ENCODE peak calls at places on chromosomes 12 and 14, in ten cellular contexts. G is A549, J is neural progenitor cell, F is heart right ventricle, M is fibroblast of pulmonary artery, U is tibial artery, Z is IMR-90, L is psoas muscle, B is pancreas, D is upper lobe of left lung. X is an unnamed sample.

GRCh38 chr12:20368653-20369163 is 371 bp downstream of the PDE3A start:
- DNase-seq in G (peak; percentile 40), J (peak; percentile 76), F (peak; percentile 31), M (peak; percentile 56), U (peak; percentile 74), Z (peak; percentile 37), L (peak; percentile 33), B (peak; percentile 64), D (no peak), X (no peak)

GRCh38 chr12:116384629-116385485 is 107.4 kb upstream of the MED13L start:
- DNase-seq in G (peak; percentile 42), J (no peak), F (no peak), M (peak; percentile 68), U (no peak), Z (peak; percentile 76), L (no peak), B (no peak), D (peak; percentile 31), X (no peak)

GRCh38 chr12:68177562-68177961 is 18.0 kb upstream of the IFNG start:
- DNase-seq in G (no peak), J (peak; percentile 13), F (no peak), M (no peak), U (no peak), Z (no peak), L (no peak), B (no peak), D (no peak), X (no peak)

GRCh38 chr12:24898185-24898584 is 50.7 kb downstream of the BCAT1 start:
- DNase-seq in G (no peak), J (no peak), F (no peak), M (peak; percentile 81), U (no peak), Z (no peak), L (no peak), B (no peak), D (no peak), X (no peak)

GRCh38 chr12:22624573-22624907 is 431 bp upstream of the ETNK1 start:
- DNase-seq in G (no peak), J (no peak), F (no peak), M (no peak), U (no peak), Z (no peak), L (no peak), B (no peak), D (no peak), X (no peak)

GRCh38 chr12:92929957-92930356 is 862 bp upstream of the EEA1 start:
- DNase-seq in G (peak; percentile 7), J (no peak), F (no peak), M (no peak), U (no peak), Z (no peak), L (no peak), B (no peak), D (no peak), X (no peak)

GRCh38 chr12:58873496-58873895 is 46.8 kb downstream of the LRIG3 start:
- DNase-seq in G (no peak), J (no peak), F (no peak), M (no peak), U (no peak), Z (no peak), L (no peak), B (no peak), D (no peak), X (peak; percentile 87)

GRCh38 chr12:12034344-12034743 is 36.4 kb upstream of the BCL2L14 start:
- DNase-seq in G (no peak), J (no peak), F (no peak), M (no peak), U (no peak), Z (no peak), L (no peak), B (no peak), D (no peak), X (no peak)

GRCh38 chr12:62860501-62861156 is 74.3 kb downstream of the PPM1H start:
- DNase-seq in G (no peak), J (no peak), F (no peak), M (peak; percentile 43), U (no peak), Z (peak; percentile 43), L (no peak), B (no peak), D (no peak), X (no peak)

GRCh38 chr14:101508948-101509729 is 52.2 kb upstream of the DIO3 start:
- DNase-seq in G (no peak), J (no peak), F (no peak), M (no peak), U (peak; percentile 63), Z (no peak), L (no peak), B (peak; percentile 35), D (peak; percentile 14), X (no peak)

GRCh38 chr12:94686834-94687628 is 36.7 kb upstream of the TMCC3 start:
- DNase-seq in G (no peak), J (no peak), F (no peak), M (peak; percentile 9), U (no peak), Z (no peak), L (no peak), B (no peak), D (no peak), X (no peak)

GRCh38 chr12:94694732-94695131 is 44.4 kb upstream of the TMCC3 start:
- DNase-seq in G (no peak), J (no peak), F (no peak), M (no peak), U (no peak), Z (no peak), L (no peak), B (no peak), D (no peak), X (no peak)

GRCh38 chr12:94689002-94689645 is 38.8 kb upstream of the TMCC3 start:
- DNase-seq in G (no peak), J (no peak), F (no peak), M (peak; percentile 76), U (no peak), Z (peak; percentile 27), L (no peak), B (no peak), D (no peak), X (no peak)

GRCh38 chr12:94690199-94690695 is 39.9 kb upstream of the TMCC3 start:
- DNase-seq in G (no peak), J (no peak), F (no peak), M (peak; percentile 78), U (no peak), Z (no peak), L (no peak), B (no peak), D (no peak), X (no peak)

DNA sequence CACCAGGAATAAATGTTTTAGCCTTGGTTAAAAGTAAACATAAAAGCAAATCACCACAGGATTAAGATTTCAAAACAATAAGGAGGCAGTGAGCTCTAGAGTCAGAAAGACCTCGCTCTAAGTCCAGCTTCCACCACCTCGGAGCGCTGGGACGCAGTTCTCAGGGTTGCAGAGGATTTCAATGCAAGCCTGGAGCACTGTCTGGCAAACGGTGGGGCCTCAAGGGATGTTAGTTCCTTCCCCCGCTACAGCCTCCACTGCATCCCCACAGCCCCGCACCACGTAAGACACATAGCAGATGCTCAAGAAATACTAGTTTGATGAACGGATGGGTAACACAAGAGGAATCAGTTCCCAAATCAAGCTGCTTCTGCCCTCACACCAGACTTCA is 39.3 kb upstream of the TMCC3 start:
- DNase-seq in G (no peak), J (no peak), F (no peak), M (peak; percentile 26), U (no peak), Z (no peak), L (peak; percentile 25), B (no peak), D (no peak), X (no peak)
- H3K4me3 ChIP-seq in G (no peak overlapping the region), J (no peak overlapping the region), F (no peak overlapping the region), M (peak overlapping the region; percentile 15), U (peak overlapping the region; percentile 26), Z (no peak overlapping the region), L (peak overlapping the region; percentile 29), B (no peak overlapping the region), D (no peak overlapping the region), X (no peak overlapping the region)

DNA sequence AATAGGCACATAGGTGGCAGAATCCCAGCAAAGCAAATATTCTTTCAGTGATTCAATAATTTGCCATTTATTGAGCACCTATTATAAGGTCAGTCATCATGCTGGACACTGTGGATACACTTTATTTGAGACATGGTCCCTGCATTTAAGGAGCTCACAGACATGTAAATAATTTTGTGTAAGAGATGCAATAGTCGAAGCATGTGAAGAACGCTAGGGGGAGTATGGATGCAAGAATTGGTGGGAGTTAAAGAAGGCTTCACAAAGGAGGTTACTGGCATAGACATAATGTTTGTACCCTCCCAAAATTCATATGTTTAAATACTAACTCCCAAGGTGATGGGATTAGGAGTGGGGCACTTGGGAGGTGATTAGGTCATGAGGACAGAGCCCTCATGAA is 260.6 kb upstream of the GARIN6 start:
- DNase-seq in G (peak; percentile 69), J (peak; percentile 65), F (no peak), M (peak; percentile 29), U (no peak), Z (peak; percentile 8), L (no peak), B (no peak), D (no peak), X (peak; percentile 5)
- TF ChIP-seq CTCF in G (peak; percentile 57), J (peak; percentile 76), F (no peak), M (peak; percentile 41), U (no peak), Z (peak; percentile 48), L (no peak), B (no peak), D (no peak), X (peak; percentile 57)

DNA sequence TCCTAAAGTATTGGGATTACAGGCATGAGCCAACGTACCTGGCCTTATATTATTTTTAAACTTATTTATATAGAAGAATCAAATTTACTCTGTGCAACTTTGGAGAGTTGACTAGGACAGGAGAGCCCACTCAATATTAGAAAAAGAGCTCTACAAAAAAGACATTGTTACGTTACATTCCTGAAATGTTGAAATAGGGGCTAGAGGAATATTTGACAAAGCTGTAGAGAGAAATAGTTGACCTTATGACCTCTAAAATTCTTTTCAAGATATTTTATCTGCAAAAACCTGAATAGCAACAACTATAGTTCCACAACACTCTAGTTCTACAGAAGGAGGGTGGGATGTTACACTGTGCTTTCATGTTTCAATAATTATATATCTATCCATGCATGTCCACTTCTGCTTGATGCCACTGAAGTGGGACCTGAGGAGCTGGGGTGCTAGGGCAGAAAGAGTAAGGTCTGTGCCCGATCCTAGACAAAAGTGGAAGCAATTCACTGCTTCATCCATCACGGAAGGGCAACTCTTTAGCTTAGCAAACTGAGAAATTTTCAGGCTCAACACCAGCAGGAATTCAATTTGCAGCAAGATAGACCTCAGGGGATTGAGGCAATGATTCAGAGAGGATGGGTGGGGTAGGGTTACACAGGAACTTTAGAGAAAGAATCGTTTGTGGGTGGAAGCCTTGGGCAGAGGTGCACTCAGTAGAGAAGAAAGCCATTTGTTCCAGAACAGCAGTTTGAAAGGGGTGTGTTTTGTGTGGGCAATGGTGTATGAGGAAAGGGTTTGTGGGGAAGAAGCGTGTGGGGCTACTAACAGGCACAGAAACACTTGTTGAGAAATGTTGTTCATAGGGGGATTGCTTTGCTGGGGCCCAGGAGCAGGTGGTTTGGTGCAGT is 16.0 kb upstream of the RNASE10 start:
- DNase-seq in G (no peak), J (no peak), F (peak; percentile 12), M (peak; percentile 40), U (no peak), Z (peak; percentile 28), L (no peak), B (no peak), D (no peak), X (no peak)
- H3K4me3 ChIP-seq in G (no peak overlapping the region), J (no peak overlapping the region), F (no peak overlapping the region), M (no peak overlapping the region), U (no peak overlapping the region), Z (no peak overlapping the region), L (no peak overlapping the region), B (no peak overlapping the region), D (no peak overlapping the region), X (no peak overlapping the region)

GRCh38 chr12:9750276-9751203 is 10.2 kb downstream of the CD69 start:
- DNase-seq in G (peak; percentile 77), J (peak; percentile 79), F (peak; percentile 48), M (peak; percentile 73), U (no peak), Z (peak; percentile 56), L (no peak), B (no peak), D (peak; percentile 46), X (no peak)
- TF ChIP-seq CTCF in G (peak; percentile 75), J (peak; percentile 92), F (peak; percentile 87), M (peak; percentile 83), U (peak; percentile 79), Z (peak; percentile 73), L (peak; percentile 83), B (peak; percentile 82), D (peak; percentile 56), X (peak; percentile 73)